ENCODE peak calls at places on chromosomes 16 and 17, in six cellular contexts. C is GM18507; K is NCI-H1930; V is activated effector memory CD4-positive, alpha-beta T cell treated with Interleukin-2 at 50 U/mL for 16 hours; T is NCI-H1417 treated with DMSO at 0.1 percent for 48 hours; M is smooth muscle cell of the brain vasculature. R is an unnamed sample.
A peak's percentile ranks its signal among the peaks of the same experiment; 100 is the strongest.

GRCh38 chr17:77492446-77493237 is 351.9 kb downstream of the SEC14L1 start:
- DNase-seq in C (no peak), K (no peak), V (no peak), T (no peak), M (no peak), R (no peak)

GRCh38 chr16:78761427-78761826 is 662.0 kb downstream of the WWOX start:
- DNase-seq in C (no peak), K (no peak), V (no peak), T (no peak), M (no peak), R (no peak)

GRCh38 chr17:622356-622755 is 92.3 kb downstream of the VPS53 start:
- DNase-seq in C (no peak), K (no peak), V (no peak), T (no peak), M (no peak), R (no peak)

GRCh38 chr17:64019486-64020067 is 856 bp downstream of the ICAM2 start:
- DNase-seq in C (no peak), K (no peak), V (no peak), T (no peak), M (no peak), R (no peak)

GRCh38 chr17:39243155-39243554 is 17.4 kb upstream of the STAC2 start:
- DNase-seq in C (no peak), K (no peak), V (no peak), T (no peak), M (no peak), R (no peak)

GRCh38 chr16:78633551-78633950 is 534.1 kb downstream of the WWOX start:
- DNase-seq in C (no peak), K (no peak), V (no peak), T (no peak), M (no peak), R (no peak)

GRCh38 chr16:29811896-29812665 is at the start of gene PRRT2:
- DNase-seq in C (no peak), K (peak; percentile 80), V (peak; percentile 18), T (peak; percentile 17), M (no peak), R (no peak)

GRCh38 chr17:78560731-78561130 is 16.5 kb downstream of the DNAH17 start:
- DNase-seq in C (no peak), K (no peak), V (no peak), T (no peak), M (no peak), R (no peak)

GRCh38 chr16:21247376-21247775 is 13.9 kb downstream of the ANKS4B start:
- DNase-seq in C (no peak), K (no peak), V (no peak), T (no peak), M (no peak), R (no peak)

GRCh38 chr17:48841395-48841831 is 10.6 kb downstream of the CALCOCO2 start:
- DNase-seq in C (peak; percentile 37), K (no peak), V (no peak), T (no peak), M (peak; percentile 40), R (no peak)

GRCh38 chr16:52812945-52813556 is 239.6 kb downstream of the CHD9NB start:
- DNase-seq in C (no peak), K (no peak), V (no peak), T (no peak), M (peak; percentile 2), R (no peak)

GRCh38 chr16:64253114-64253513 is 868.7 kb downstream of the CDH11 start:
- DNase-seq in C (no peak), K (no peak), V (no peak), T (no peak), M (no peak), R (no peak)

GRCh38 chr17:14311979-14312378 is 11.1 kb downstream of the HS3ST3B1 start:
- DNase-seq in C (no peak), K (no peak), V (no peak), T (no peak), M (no peak), R (no peak)

GRCh38 chr17:45432405-45433113 is at the start of gene ARHGAP27:
- DNase-seq in C (no peak), K (no peak), V (no peak), T (no peak), M (no peak), R (no peak)

GRCh38 chr17:79707931-79708891 is 22.5 kb upstream of the ENPP7 start:
- DNase-seq in C (no peak), K (no peak), V (peak; percentile 37), T (no peak), M (no peak), R (no peak)

GRCh38 chr17:1959871-1960569 is 65.1 kb downstream of the RTN4RL1 start:
- DNase-seq in C (no peak), K (no peak), V (no peak), T (no peak), M (no peak), R (no peak)

GRCh38 chr16:66677179-66677578 is 19.4 kb downstream of the CMTM4 start:
- DNase-seq in C (no peak), K (no peak), V (no peak), T (no peak), M (no peak), R (no peak)

GRCh38 chr17:79673517-79673916 is 57.2 kb upstream of the ENPP7 start:
- DNase-seq in C (no peak), K (no peak), V (no peak), T (no peak), M (no peak), R (no peak)

GRCh38 chr17:9239260-9239820 is 218.0 kb downstream of the NTN1 start:
- DNase-seq in C (no peak), K (no peak), V (peak; percentile 6), T (no peak), M (no peak), R (no peak)

GRCh38 chr17:6376901-6377300 is 58.0 kb downstream of the AIPL1 start:
- DNase-seq in C (no peak), K (no peak), V (no peak), T (no peak), M (no peak), R (no peak)

GRCh38 chr17:83183951-83184506 is 104.6 kb downstream of the METRNL start:
- DNase-seq in C (no peak), K (no peak), V (no peak), T (no peak), M (no peak), R (no peak)

GRCh38 chr17:82520041-82520910 is 744 bp downstream of the FOXK2 start:
- DNase-seq in C (no peak), K (no peak), V (peak; percentile 27), T (no peak), M (no peak), R (no peak)

GRCh38 chr16:86959729-86960128 is 357.5 kb downstream of the C16orf95 start:
- DNase-seq in C (no peak), K (no peak), V (no peak), T (no peak), M (no peak), R (no peak)

GRCh38 chr17:28145348-28145747 is 102.9 kb downstream of the NLK start:
- DNase-seq in C (no peak), K (no peak), V (no peak), T (no peak), M (no peak), R (no peak)

GRCh38 chr17:51676691-51677487 is 416.5 kb downstream of the UTP18 start:
- DNase-seq in C (no peak), K (no peak), V (no peak), T (no peak), M (no peak), R (no peak)

GRCh38 chr17:46071796-46072195 is 72.7 kb downstream of the STH start:
- DNase-seq in C (no peak), K (no peak), V (no peak), T (no peak), M (no peak), R (no peak)

GRCh38 chr16:63612462-63613227 is 1509.2 kb downstream of the CDH11 start:
- DNase-seq in C (no peak), K (no peak), V (no peak), T (no peak), M (no peak), R (no peak)

GRCh38 chr17:14143678-14144077 is 74.4 kb downstream of the COX10 start:
- DNase-seq in C (no peak), K (no peak), V (no peak), T (no peak), M (no peak), R (no peak)